ENCODE peak calls at places on chromosome 20, in seven cellular contexts. H, P, S, R, T, L and G are unnamed samples.

GRCh38 chr20:51423810-51424209 is 118.7 kb downstream of the NFATC2 start:
- DNase-seq in H (peak; percentile 77), P (no peak), S (no peak), R (no peak), T (no peak), L (no peak), G (no peak)

GRCh38 chr20:20327756-20328155 is 40.1 kb upstream of the INSM1 start:
- DNase-seq in H (no peak), P (no peak), S (no peak), R (no peak), T (no peak), L (no peak), G (no peak)

GRCh38 chr20:2599265-2600060 is 53.0 kb upstream of the NOP56 start:
- DNase-seq in H (peak; percentile 61), P (no peak), S (no peak), R (peak; percentile 64), T (no peak), L (no peak), G (peak; percentile 42)

GRCh38 chr20:51136326-51136725 is 113.4 kb upstream of the KCNG1 start:
- DNase-seq in H (peak; percentile 2), P (no peak), S (peak; percentile 21), R (no peak), T (no peak), L (no peak), G (peak; percentile 28)

GRCh38 chr20:34262488-34263288 is 21.5 kb downstream of the ASIP start:
- DNase-seq in H (peak; percentile 27), P (no peak), S (no peak), R (no peak), T (no peak), L (no peak), G (no peak)

GRCh38 chr20:51062065-51062464 is 39.2 kb upstream of the KCNG1 start:
- DNase-seq in H (peak; percentile 36), P (no peak), S (peak; percentile 55), R (no peak), T (no peak), L (no peak), G (no peak)

GRCh38 chr20:60627751-60628565 is 624.1 kb upstream of the CDH4 start:
- DNase-seq in H (peak; percentile 63), P (no peak), S (no peak), R (no peak), T (no peak), L (no peak), G (no peak)

GRCh38 chr20:63522091-63522868 is 1.7 kb downstream of the PPDPF start:
- DNase-seq in H (peak; percentile 28), P (no peak), S (no peak), R (no peak), T (peak; percentile 41), L (no peak), G (no peak)

GRCh38 chr20:13922241-13922640 is 68.2 kb downstream of the SEL1L2 start:
- DNase-seq in H (no peak), P (no peak), S (no peak), R (no peak), T (no peak), L (no peak), G (no peak)

GRCh38 chr20:62879275-62880146 is 17.9 kb upstream of the TCFL5 start:
- DNase-seq in H (peak; percentile 74), P (no peak), S (no peak), R (no peak), T (no peak), L (no peak), G (no peak)

GRCh38 chr20:46157625-46158024 is 39.5 kb downstream of the CD40 start:
- DNase-seq in H (no peak), P (no peak), S (no peak), R (no peak), T (no peak), L (no peak), G (no peak)

GRCh38 chr20:62749851-62750445 is 41.3 kb downstream of the NTSR1 start:
- DNase-seq in H (no peak), P (no peak), S (no peak), R (no peak), T (peak; percentile 37), L (no peak), G (no peak)

GRCh38 chr20:20548527-20549266 is 163.7 kb downstream of the RALGAPA2 start:
- DNase-seq in H (no peak), P (no peak), S (no peak), R (no peak), T (no peak), L (peak; percentile 84), G (no peak)

GRCh38 chr20:64256282-64256947 is 867 bp downstream of the PCMTD2 start:
- DNase-seq in H (no peak), P (no peak), S (peak; percentile 40), R (no peak), T (no peak), L (no peak), G (no peak)

GRCh38 chr20:33761698-33762250 is 30.0 kb downstream of the ZNF341 start:
- DNase-seq in H (no peak), P (no peak), S (no peak), R (no peak), T (no peak), L (no peak), G (no peak)

GRCh38 chr20:31803552-31804291 is 15.4 kb upstream of the MYLK2 start:
- DNase-seq in H (no peak), P (no peak), S (no peak), R (no peak), T (no peak), L (no peak), G (no peak)